ENCODE peak calls at places on chromosomes 16 and 17, in eight cellular contexts. B is lung, O is HCT116, I is astrocyte of the spinal cord, R is astrocyte of the cerebellum, V is progenitor cell of endocrine pancreas, M is choroid plexus epithelial cell, G is mammary epithelial cell. F is an unnamed sample.

GRCh38 chr16:2280461-2280860 is 12.5 kb upstream of the RNPS1 start:
- DNase-seq in B (no peak), O (no peak), I (no peak), R (no peak), V (no peak), M (no peak), G (no peak), F (no peak)

GRCh38 chr16:85296859-85297698 is 184.8 kb upstream of the CIBAR2 start:
- DNase-seq in B (no peak), O (peak; percentile 31), I (no peak), R (no peak), V (peak; percentile 41), M (no peak), G (no peak), F (peak; percentile 61)

GRCh38 chr17:8392274-8392673 is 5.4 kb downstream of the RNF222 start:
- DNase-seq in B (no peak), O (no peak), I (no peak), R (no peak), V (no peak), M (no peak), G (no peak), F (no peak)

GRCh38 chr17:51231999-51232398 is 27.9 kb downstream of the MBTD1 start:
- DNase-seq in B (no peak), O (no peak), I (no peak), R (no peak), V (no peak), M (peak; percentile 11), G (no peak), F (no peak)

GRCh38 chr16:11190585-11191565 is 65.1 kb downstream of the SOCS1 start:
- DNase-seq in B (no peak), O (no peak), I (peak; percentile 10), R (no peak), V (no peak), M (peak; percentile 17), G (peak; percentile 39), F (no peak)

GRCh38 chr16:10558746-10559641 is 21.4 kb downstream of the EMP2 start:
- DNase-seq in B (peak; percentile 54), O (no peak), I (peak; percentile 43), R (peak; percentile 40), V (no peak), M (no peak), G (peak; percentile 9), F (no peak)

GRCh38 chr16:10667239-10667638 is 27.5 kb downstream of the TEKT5 start:
- DNase-seq in B (no peak), O (no peak), I (no peak), R (no peak), V (no peak), M (no peak), G (no peak), F (no peak)

GRCh38 chr16:23186171-23186570 is 3.6 kb downstream of the SCNN1G start:
- DNase-seq in B (no peak), O (no peak), I (no peak), R (no peak), V (no peak), M (no peak), G (no peak), F (no peak)

GRCh38 chr17:73256220-73256619 is 5.5 kb downstream of the CPSF4L start:
- DNase-seq in B (no peak), O (no peak), I (no peak), R (no peak), V (no peak), M (no peak), G (no peak), F (no peak)

GRCh38 chr17:57021226-57021940 is 43.5 kb downstream of the SCPEP1 start:
- DNase-seq in B (peak; percentile 72), O (no peak), I (no peak), R (no peak), V (no peak), M (no peak), G (peak; percentile 23), F (no peak)

GRCh38 chr17:43839670-43840101 is 6.7 kb upstream of the MPP3 start:
- DNase-seq in B (no peak), O (peak; percentile 76), I (no peak), R (no peak), V (no peak), M (no peak), G (peak; percentile 57), F (no peak)

GRCh38 chr17:661509-661908 is 53.1 kb downstream of the VPS53 start:
- DNase-seq in B (no peak), O (no peak), I (no peak), R (no peak), V (no peak), M (no peak), G (no peak), F (no peak)

GRCh38 chr16:3046506-3047386 is at the start of gene MMP25:
- DNase-seq in B (no peak), O (no peak), I (no peak), R (no peak), V (no peak), M (no peak), G (no peak), F (peak; percentile 46)

GRCh38 chr17:80339118-80339517 is 75.8 kb upstream of the ENDOV start:
- DNase-seq in B (no peak), O (no peak), I (no peak), R (no peak), V (no peak), M (no peak), G (no peak), F (no peak)
- TF ChIP-seq CTCF in B (no peak), O (no peak), I (no peak), R (no peak), V (no peak), M (no peak), G (no peak), F (no peak)

DNA sequence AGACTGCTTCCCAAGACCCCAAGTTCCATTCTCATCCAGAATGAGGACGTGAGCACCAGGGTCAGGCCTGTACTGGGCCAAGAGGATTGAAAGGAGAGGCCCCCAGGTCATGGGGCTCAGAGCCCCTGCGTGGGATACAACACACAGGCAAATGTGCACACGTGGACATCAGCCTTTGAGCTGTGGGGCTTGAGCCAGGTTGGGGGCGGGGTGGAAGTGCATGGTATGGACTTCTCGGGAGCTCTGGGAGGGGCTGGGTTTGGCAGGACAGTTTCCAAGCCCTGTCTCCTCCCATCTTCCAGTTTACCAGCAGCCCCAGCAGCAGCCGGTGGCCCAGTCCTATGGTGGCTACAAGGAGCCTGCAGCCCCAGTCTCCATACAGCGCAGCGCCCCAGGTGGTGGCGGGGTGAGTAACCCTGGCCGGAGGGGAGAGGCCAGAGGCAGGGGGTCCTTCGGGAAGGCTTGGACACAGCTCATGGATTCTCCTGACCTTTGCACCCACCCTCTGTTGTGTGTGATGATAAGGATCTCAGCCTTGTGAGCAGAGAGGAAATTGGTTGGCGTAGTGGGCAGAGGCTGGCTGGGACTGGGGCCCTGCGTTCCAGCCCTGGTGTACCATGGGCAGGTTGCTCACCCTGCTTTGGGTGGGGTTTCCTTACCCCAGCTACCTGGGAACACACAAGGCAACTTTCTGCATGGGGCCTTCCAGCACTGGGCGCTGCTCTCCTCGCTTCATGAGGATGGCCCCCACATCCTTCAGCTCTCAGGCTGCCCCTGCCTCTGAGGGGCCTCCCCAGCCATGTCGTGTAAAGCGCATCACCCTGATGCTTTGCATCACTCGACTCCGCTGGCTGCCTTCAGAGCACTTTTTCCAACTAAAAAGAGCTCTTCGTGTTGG is 10.4 kb upstream of the LASP1NB start:
- DNase-seq in B (no peak), O (no peak), I (no peak), R (no peak), V (no peak), M (no peak), G (no peak), F (peak; percentile 32)
- TF ChIP-seq CTCF in B (no peak), O (no peak), I (no peak), R (no peak), V (peak; percentile 21), M (no peak), G (no peak), F (no peak)

GRCh38 chr16:72997141-72997542 is 50.8 kb downstream of the ZFHX3 start:
- DNase-seq in B (peak; percentile 71), O (no peak), I (no peak), R (no peak), V (no peak), M (peak; percentile 61), G (peak; percentile 54), F (no peak)

GRCh38 chr16:73000907-73001521 is 46.9 kb downstream of the ZFHX3 start:
- DNase-seq in B (no peak), O (no peak), I (no peak), R (no peak), V (no peak), M (no peak), G (no peak), F (no peak)

GRCh38 chr16:72999541-73000019 is 48.3 kb downstream of the ZFHX3 start:
- DNase-seq in B (no peak), O (no peak), I (no peak), R (no peak), V (no peak), M (no peak), G (peak; percentile 26), F (no peak)

GRCh38 chr16:73002836-73003235 is 45.1 kb downstream of the ZFHX3 start:
- DNase-seq in B (no peak), O (no peak), I (peak; percentile 48), R (no peak), V (no peak), M (no peak), G (no peak), F (no peak)

GRCh38 chr16:73000020-73000906 is 47.7 kb downstream of the ZFHX3 start:
- DNase-seq in B (peak; percentile 48), O (no peak), I (peak; percentile 33), R (no peak), V (no peak), M (no peak), G (peak; percentile 75), F (no peak)
- TF ChIP-seq CTCF in B (no peak), O (no peak), I (no peak), R (no peak), V (no peak), M (no peak), G (no peak), F (no peak)

DNA sequence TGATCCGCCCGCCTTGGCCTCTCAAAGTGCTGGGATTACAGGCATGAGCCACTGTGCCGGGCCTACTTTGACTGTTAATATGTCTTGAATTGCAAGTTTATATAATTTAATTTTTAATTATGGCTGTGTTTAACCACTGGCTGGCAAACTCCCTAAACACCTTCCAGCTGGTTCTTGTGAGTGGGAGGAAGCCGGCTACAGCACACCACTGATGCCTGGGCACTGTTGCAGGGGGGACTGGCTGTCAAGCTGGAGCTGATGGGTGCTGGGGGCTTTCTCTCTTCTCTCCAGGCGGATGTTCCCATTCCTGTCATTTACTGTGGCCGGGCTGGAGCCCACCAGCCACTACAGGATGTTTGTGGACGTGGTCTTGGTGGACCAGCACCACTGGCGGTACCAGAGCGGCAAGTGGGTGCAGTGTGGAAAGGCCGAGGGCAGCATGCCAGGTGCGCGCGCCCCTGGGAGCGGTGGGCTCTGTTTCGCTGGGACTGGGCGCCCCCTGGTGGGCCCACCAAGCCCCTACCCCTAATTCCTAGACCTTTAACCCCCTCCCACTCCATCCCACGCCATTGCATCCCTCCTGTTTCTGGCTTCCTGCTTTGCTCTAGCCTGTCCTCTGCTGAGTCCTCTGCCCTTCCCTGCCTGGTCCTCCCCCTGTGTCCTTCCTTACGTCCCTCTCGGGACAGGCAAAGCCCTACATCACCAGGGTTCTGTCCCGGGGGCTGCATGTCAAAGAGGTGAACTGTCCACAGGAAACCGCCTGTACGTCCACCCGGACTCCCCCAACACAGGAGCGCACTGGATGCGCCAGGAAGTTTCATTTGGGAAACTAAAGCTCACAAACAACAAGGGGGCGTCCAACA is 9.5 kb downstream of the TBX21 start:
- DNase-seq in B (peak; percentile 4), O (no peak), I (no peak), R (no peak), V (peak; percentile 53), M (no peak), G (no peak), F (peak; percentile 78)
- TF ChIP-seq CTCF in B (no peak), O (peak; percentile 46), I (peak; percentile 49), R (peak; percentile 47), V (peak; percentile 85), M (peak; percentile 48), G (no peak), F (peak; percentile 88)